ENCODE peak calls at places on chromosome 3, in eight cellular contexts. S is H9, R is nephron progenitor cell, T is kidney epithelial cell, G is GM20000, C is fibroblast of pulmonary artery, O is H1, J is ovary. D is an unnamed sample.
A peak's percentile ranks its signal among the peaks of the same experiment; 100 is the strongest.

GRCh38 chr3:180680097-180680430 is 775 bp upstream of the CCDC39 start:
- DNase-seq in S (peak; percentile 64), R (no peak), T (peak; percentile 9), G (peak; percentile 26), C (peak; percentile 51), O (no peak), J (peak; percentile 10), D (peak; percentile 55)

GRCh38 chr3:68984011-68984410 is 29.5 kb downstream of the EOGT start:
- DNase-seq in S (no peak), R (no peak), T (no peak), G (no peak), C (no peak), O (no peak), J (no peak), D (no peak)

GRCh38 chr3:51471775-51472652 is 27.8 kb downstream of the DCAF1 start:
- DNase-seq in S (no peak), R (no peak), T (no peak), G (no peak), C (peak; percentile 8), O (no peak), J (no peak), D (no peak)

GRCh38 chr3:100725935-100726334 is 16.6 kb downstream of the TFG start:
- DNase-seq in S (no peak), R (no peak), T (no peak), G (no peak), C (no peak), O (no peak), J (no peak), D (no peak)

GRCh38 chr3:46878796-46879436 is 1.4 kb downstream of the PTH1R start:
- DNase-seq in S (no peak), R (peak; percentile 35), T (peak; percentile 42), G (no peak), C (no peak), O (no peak), J (no peak), D (no peak)

GRCh38 chr3:106765342-106765741 is 611.9 kb upstream of the CCDC54 start:
- DNase-seq in S (no peak), R (no peak), T (peak; percentile 70), G (no peak), C (peak; percentile 97), O (no peak), J (no peak), D (no peak)

GRCh38 chr3:184584001-184584891 is 22.7 kb downstream of the EPHB3 start:
- DNase-seq in S (peak; percentile 69), R (no peak), T (no peak), G (no peak), C (no peak), O (peak; percentile 68), J (peak; percentile 57), D (peak; percentile 49)

GRCh38 chr3:20846792-20847191 is 660.8 kb upstream of the SGO1 start:
- DNase-seq in S (no peak), R (no peak), T (no peak), G (no peak), C (no peak), O (no peak), J (no peak), D (no peak)

GRCh38 chr3:100205161-100205560 is 55.6 kb upstream of the TBC1D23 start:
- DNase-seq in S (no peak), R (no peak), T (no peak), G (no peak), C (no peak), O (no peak), J (no peak), D (no peak)

GRCh38 chr3:197878427-197878826 is 71.6 kb upstream of the RPL35A start:
- DNase-seq in S (no peak), R (no peak), T (no peak), G (peak; percentile 44), C (no peak), O (no peak), J (no peak), D (no peak)

GRCh38 chr3:41131224-41131623 is 68.1 kb upstream of the CTNNB1 start:
- DNase-seq in S (peak; percentile 40), R (no peak), T (no peak), G (no peak), C (no peak), O (no peak), J (no peak), D (no peak)

GRCh38 chr3:16474304-16474703 is 39.2 kb downstream of the RFTN1 start:
- DNase-seq in S (no peak), R (no peak), T (peak; percentile 75), G (no peak), C (peak; percentile 52), O (no peak), J (no peak), D (no peak)

GRCh38 chr3:58135712-58136543 is 74.8 kb downstream of the DNASE1L3 start:
- DNase-seq in S (no peak), R (no peak), T (no peak), G (no peak), C (peak; percentile 21), O (no peak), J (no peak), D (no peak)

GRCh38 chr3:89795506-89795905 is 688.1 kb downstream of the EPHA3 start:
- DNase-seq in S (no peak), R (no peak), T (no peak), G (no peak), C (no peak), O (no peak), J (no peak), D (no peak)

GRCh38 chr3:116443096-116443793 is 2.0 kb downstream of the LSAMP start:
- DNase-seq in S (no peak), R (no peak), T (no peak), G (no peak), C (no peak), O (no peak), J (no peak), D (no peak)

GRCh38 chr3:131388400-131388799 is 6.8 kb downstream of the NUDT16 start:
- DNase-seq in S (no peak), R (no peak), T (no peak), G (no peak), C (peak; percentile 63), O (no peak), J (no peak), D (no peak)

GRCh38 chr3:175129126-175129525 is 270.0 kb downstream of the NAALADL2 start:
- DNase-seq in S (no peak), R (no peak), T (no peak), G (no peak), C (peak; percentile 7), O (no peak), J (no peak), D (no peak)

GRCh38 chr3:184110316-184110725 is 13.5 kb downstream of the HTR3E start:
- DNase-seq in S (peak; percentile 52), R (no peak), T (no peak), G (no peak), C (peak; percentile 24), O (no peak), J (no peak), D (no peak)

GRCh38 chr3:98705694-98706093 is 57.4 kb upstream of the ST3GAL6 start:
- DNase-seq in S (no peak), R (no peak), T (no peak), G (no peak), C (peak; percentile 35), O (no peak), J (no peak), D (no peak)

GRCh38 chr3:55721716-55722484 is 234.8 kb upstream of the WNT5A start:
- DNase-seq in S (no peak), R (peak; percentile 31), T (no peak), G (peak; percentile 31), C (peak; percentile 19), O (peak; percentile 63), J (no peak), D (peak; percentile 40)

GRCh38 chr3:114764056-114764492 is 383.0 kb downstream of the ZBTB20 start:
- DNase-seq in S (no peak), R (no peak), T (no peak), G (no peak), C (peak; percentile 18), O (no peak), J (no peak), D (no peak)

GRCh38 chr3:177827517-177828249 is 630.4 kb upstream of the TBL1XR1 start:
- DNase-seq in S (no peak), R (no peak), T (peak; percentile 73), G (no peak), C (peak; percentile 88), O (no peak), J (no peak), D (no peak)

GRCh38 chr3:129695203-129695602 is 88.7 kb upstream of the PLXND1 start:
- DNase-seq in S (no peak), R (no peak), T (no peak), G (no peak), C (peak; percentile 60), O (no peak), J (no peak), D (no peak)

DNA sequence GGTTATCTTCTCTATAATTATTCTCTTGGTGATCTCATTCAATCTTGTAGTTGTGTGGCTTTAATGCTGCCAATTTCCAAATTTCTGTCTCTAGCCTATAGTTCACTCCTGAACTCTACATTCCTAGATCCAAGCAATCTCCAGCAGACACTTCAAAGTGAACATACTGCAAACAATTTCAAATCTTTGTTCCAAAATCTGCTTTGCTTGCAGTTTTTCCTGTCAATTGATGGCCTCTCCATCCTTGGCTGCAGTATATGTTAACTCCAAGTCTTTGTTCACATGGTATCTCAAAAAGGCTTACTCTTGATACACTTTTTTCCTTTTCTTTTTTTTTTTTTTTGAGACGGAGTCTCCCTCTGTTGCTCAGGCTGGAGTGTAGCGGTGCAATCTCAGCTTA is 17.4 kb downstream of the NAA50 start:
- DNase-seq in S (no peak), R (no peak), T (no peak), G (no peak), C (no peak), O (no peak), J (no peak), D (no peak)
- TF ChIP-seq CTCF in S (no peak), R (no peak), T (no peak), G (no peak), C (no peak), O (no peak), J (no peak), D (no peak)

GRCh38 chr3:113339616-113340244 is 101.6 kb downstream of the CFAP44 start:
- DNase-seq in S (peak; percentile 37), R (no peak), T (no peak), G (no peak), C (no peak), O (peak; percentile 52), J (no peak), D (no peak)
- TF ChIP-seq CTCF in S (peak; percentile 65), R (no peak), T (no peak), G (no peak), C (peak; percentile 29), O (peak; percentile 89), J (no peak), D (no peak)

GRCh38 chr3:38960953-38961622 is 90.7 kb downstream of the SCN11A start:
- DNase-seq in S (peak; percentile 76), R (peak; percentile 54), T (no peak), G (peak; percentile 55), C (peak; percentile 58), O (peak; percentile 73), J (peak; percentile 28), D (peak; percentile 65)
- TF ChIP-seq CTCF in S (peak; percentile 87), R (peak; percentile 63), T (peak; percentile 55), G (peak; percentile 42), C (peak; percentile 84), O (peak; percentile 62), J (no peak), D (peak; percentile 60)

GRCh38 chr3:182971637-182972036 is 8.7 kb downstream of the DCUN1D1 start:
- DNase-seq in S (no peak), R (no peak), T (peak; percentile 28), G (peak; percentile 20), C (no peak), O (no peak), J (no peak), D (no peak)
- TF ChIP-seq CTCF in S (no peak), R (no peak), T (no peak), G (no peak), C (no peak), O (no peak), J (no peak), D (no peak)